ENCODE peak calls at places on chromosome 10, in four cellular contexts. One of them, this sample, is unnamed.
A peak's percentile ranks its signal among the peaks of the same experiment; 100 is the strongest.

GRCh38 chr10:88064608-88065383 is 201.4 kb downstream of the PTEN start:
- DNase-seq in GM13977: peak; percentile 37
- DNase-seq in cardiac fibroblast: peak; percentile 64
- DNase-seq in T-cell: peak; percentile 28
- DNase-seq in this sample: no peak

GRCh38 chr10:123966896-123967231 is 75.3 kb upstream of the CPXM2 start:
- DNase-seq in cardiac fibroblast: no peak
- DNase-seq in GM13977: no peak
- DNase-seq in T-cell: no peak
- DNase-seq in this sample: no peak

GRCh38 chr10:110994406-110994805 is 75.0 kb downstream of the SHOC2 start:
- DNase-seq in GM13977: no peak
- DNase-seq in cardiac fibroblast: no peak
- DNase-seq in T-cell: no peak
- DNase-seq in this sample: no peak

GRCh38 chr10:52652431-52653220 is 120.0 kb downstream of the MBL2 start:
- DNase-seq in T-cell: no peak
- DNase-seq in GM13977: no peak
- DNase-seq in cardiac fibroblast: peak; percentile 4
- DNase-seq in this sample: no peak

GRCh38 chr10:541750-542371 is 147.6 kb downstream of the DIP2C start:
- DNase-seq in cardiac fibroblast: no peak
- DNase-seq in T-cell: no peak
- DNase-seq in GM13977: no peak
- DNase-seq in this sample: no peak

GRCh38 chr10:33216661-33217427 is 117.6 kb downstream of the NRP1 start:
- DNase-seq in GM13977: no peak
- DNase-seq in T-cell: no peak
- DNase-seq in cardiac fibroblast: no peak
- DNase-seq in this sample: no peak

GRCh38 chr10:21399392-21400015 is 126.0 kb downstream of the SKIDA1 start:
- DNase-seq in GM13977: no peak
- DNase-seq in cardiac fibroblast: peak; percentile 83
- DNase-seq in T-cell: no peak
- DNase-seq in this sample: no peak

GRCh38 chr10:6416892-6417512 is 163.1 kb downstream of the PRKCQ start:
- DNase-seq in GM13977: peak; percentile 56
- DNase-seq in T-cell: no peak
- DNase-seq in cardiac fibroblast: peak; percentile 64
- DNase-seq in this sample: no peak

GRCh38 chr10:45418859-45419672 is 45.0 kb downstream of the ALOX5 start:
- DNase-seq in cardiac fibroblast: peak; percentile 56
- DNase-seq in T-cell: peak; percentile 11
- DNase-seq in GM13977: peak; percentile 83
- DNase-seq in this sample: peak; percentile 43

GRCh38 chr10:86368046-86368445 is 1.5 kb upstream of the GRID1 start:
- DNase-seq in cardiac fibroblast: no peak
- DNase-seq in T-cell: no peak
- DNase-seq in GM13977: no peak
- DNase-seq in this sample: no peak

GRCh38 chr10:28640551-28640950 is 36.8 kb upstream of the BAMBI start:
- DNase-seq in GM13977: no peak
- DNase-seq in T-cell: no peak
- DNase-seq in cardiac fibroblast: no peak
- DNase-seq in this sample: no peak

GRCh38 chr10:16779375-16779774 is 37.8 kb downstream of the RSU1 start:
- DNase-seq in T-cell: no peak
- DNase-seq in GM13977: peak; percentile 54
- DNase-seq in cardiac fibroblast: peak; percentile 3
- DNase-seq in this sample: peak; percentile 56

GRCh38 chr10:4353964-4354363 is 472.0 kb upstream of the AKR1E2 start:
- DNase-seq in cardiac fibroblast: peak; percentile 70
- DNase-seq in GM13977: no peak
- DNase-seq in T-cell: no peak
- DNase-seq in this sample: no peak

GRCh38 chr10:133458710-133459453 is 5.1 kb downstream of the SCART1 start:
- DNase-seq in GM13977: no peak
- DNase-seq in cardiac fibroblast: no peak
- DNase-seq in T-cell: no peak
- DNase-seq in this sample: no peak

GRCh38 chr10:29723704-29724103 is 88.9 kb upstream of the SVIL start:
- DNase-seq in GM13977: no peak
- DNase-seq in cardiac fibroblast: peak; percentile 81
- DNase-seq in T-cell: no peak
- DNase-seq in this sample: no peak

GRCh38 chr10:79982486-79982800 is 33.5 kb upstream of the SFTPD start:
- DNase-seq in GM13977: peak; percentile 22
- DNase-seq in cardiac fibroblast: no peak
- DNase-seq in T-cell: no peak
- DNase-seq in this sample: no peak

GRCh38 chr10:73999703-74000102 is 1.8 kb downstream of the VCL start:
- DNase-seq in T-cell: no peak
- DNase-seq in cardiac fibroblast: peak; percentile 62
- DNase-seq in GM13977: no peak
- DNase-seq in this sample: no peak

GRCh38 chr10:74967850-74968620 is 141.6 kb downstream of the KAT6B start:
- DNase-seq in cardiac fibroblast: no peak
- DNase-seq in T-cell: no peak
- DNase-seq in GM13977: no peak
- DNase-seq in this sample: no peak

GRCh38 chr10:68073631-68074403 is 1.3 kb downstream of the HERC4 start:
- DNase-seq in GM13977: peak; percentile 19
- DNase-seq in cardiac fibroblast: peak; percentile 35
- DNase-seq in T-cell: no peak
- DNase-seq in this sample: no peak

GRCh38 chr10:80324086-80324485 is 32.5 kb downstream of the DYDC1 start:
- DNase-seq in T-cell: no peak
- DNase-seq in cardiac fibroblast: peak; percentile 16
- DNase-seq in GM13977: no peak
- DNase-seq in this sample: no peak

GRCh38 chr10:44967596-44967995 is 8.0 kb downstream of the RASSF4 start:
- DNase-seq in T-cell: no peak
- DNase-seq in GM13977: no peak
- DNase-seq in cardiac fibroblast: no peak
- DNase-seq in this sample: no peak

GRCh38 chr10:112769611-112770370 is 180.3 kb upstream of the TCF7L2 start:
- DNase-seq in cardiac fibroblast: no peak
- DNase-seq in T-cell: no peak
- DNase-seq in GM13977: no peak
- DNase-seq in this sample: no peak

GRCh38 chr10:114319406-114320248 is 80.6 kb downstream of the VWA2 start:
- DNase-seq in cardiac fibroblast: no peak
- DNase-seq in T-cell: no peak
- DNase-seq in GM13977: no peak
- DNase-seq in this sample: no peak

GRCh38 chr10:100788027-100788900 is 42.9 kb downstream of the PAX2 start:
- DNase-seq in T-cell: no peak
- DNase-seq in cardiac fibroblast: no peak
- DNase-seq in GM13977: no peak
- DNase-seq in this sample: no peak

GRCh38 chr10:10092581-10092980 is 925.1 kb upstream of the CELF2 start:
- DNase-seq in GM13977: no peak
- DNase-seq in T-cell: no peak
- DNase-seq in cardiac fibroblast: peak; percentile 86
- DNase-seq in this sample: no peak

GRCh38 chr10:104113557-104113956 is 8.4 kb upstream of the SFR1 start:
- DNase-seq in GM13977: no peak
- DNase-seq in cardiac fibroblast: no peak
- DNase-seq in T-cell: no peak
- DNase-seq in this sample: no peak

GRCh38 chr10:46020871-46021553 is 9.4 kb downstream of the NCOA4 start:
- DNase-seq in GM13977: no peak
- DNase-seq in cardiac fibroblast: peak; percentile 79
- DNase-seq in T-cell: no peak
- DNase-seq in this sample: no peak

GRCh38 chr10:116719712-116720111 is 22.7 kb downstream of the HSPA12A start:
- DNase-seq in GM13977: no peak
- DNase-seq in T-cell: no peak
- DNase-seq in cardiac fibroblast: peak; percentile 31
- DNase-seq in this sample: no peak

GRCh38 chr10:76331742-76332141 is 900.3 kb downstream of the LRMDA start:
- DNase-seq in T-cell: no peak
- DNase-seq in GM13977: no peak
- DNase-seq in cardiac fibroblast: no peak
- DNase-seq in this sample: no peak

GRCh38 chr10:88934900-88935672 is 17.5 kb downstream of the ACTA2 start:
- DNase-seq in T-cell: peak; percentile 67
- DNase-seq in cardiac fibroblast: peak; percentile 90
- DNase-seq in GM13977: peak; percentile 31
- DNase-seq in this sample: peak; percentile 53

GRCh38 chr10:126321455-126321854 is 66.8 kb downstream of the ADAM12 start:
- DNase-seq in GM13977: no peak
- DNase-seq in T-cell: no peak
- DNase-seq in cardiac fibroblast: peak; percentile 71
- DNase-seq in this sample: no peak